ENCODE peak calls at places on chromosomes 1 and 21, in six cellular contexts. One of them, this sample, is unnamed.

GRCh38 chr1:203325418-203326091 is 20.2 kb downstream of the BTG2 start:
- ATAC-seq in upper lobe of left lung: no peak
- ATAC-seq in HepG2: no peak
- ATAC-seq in K562: no peak
- ATAC-seq in A549: no peak
- ATAC-seq in GM12878: peak; percentile 39
- ATAC-seq in this sample: no peak

GRCh38 chr1:201119206-201119814 is 7.1 kb upstream of the CACNA1S start:
- ATAC-seq in upper lobe of left lung: no peak
- ATAC-seq in HepG2: peak; percentile 63
- ATAC-seq in K562: peak; percentile 92
- ATAC-seq in A549: no peak
- ATAC-seq in GM12878: peak; percentile 76
- ATAC-seq in this sample: no peak

GRCh38 chr1:99005142-99005491 is 456 bp upstream of the PLPPR5 start:
- ATAC-seq in upper lobe of left lung: no peak
- ATAC-seq in HepG2: peak; percentile 23
- ATAC-seq in K562: no peak
- ATAC-seq in A549: peak; percentile 31
- ATAC-seq in GM12878: no peak
- ATAC-seq in this sample: no peak

GRCh38 chr1:219312967-219313366 is 139.3 kb downstream of the LYPLAL1 start:
- ATAC-seq in upper lobe of left lung: no peak
- ATAC-seq in HepG2: no peak
- ATAC-seq in K562: no peak
- ATAC-seq in A549: peak; percentile 76
- ATAC-seq in GM12878: no peak
- ATAC-seq in this sample: no peak

GRCh38 chr1:230570724-230571390 is 71.4 kb upstream of the COG2 start:
- ATAC-seq in upper lobe of left lung: no peak
- ATAC-seq in HepG2: no peak
- ATAC-seq in K562: no peak
- ATAC-seq in A549: no peak
- ATAC-seq in GM12878: no peak
- ATAC-seq in this sample: no peak

GRCh38 chr21:41507521-41508414 is at the start of gene TMPRSS2:
- ATAC-seq in upper lobe of left lung: peak; percentile 88
- ATAC-seq in HepG2: peak; percentile 73
- ATAC-seq in K562: no peak
- ATAC-seq in A549: peak; percentile 52
- ATAC-seq in GM12878: no peak
- ATAC-seq in this sample: no peak

GRCh38 chr1:164622057-164622840 is 63.3 kb downstream of the PBX1 start:
- ATAC-seq in upper lobe of left lung: no peak
- ATAC-seq in HepG2: no peak
- ATAC-seq in K562: no peak
- ATAC-seq in A549: no peak
- ATAC-seq in GM12878: no peak
- ATAC-seq in this sample: no peak

GRCh38 chr1:151924691-151925587 is 15.6 kb upstream of the THEM4 start:
- ATAC-seq in upper lobe of left lung: no peak
- ATAC-seq in HepG2: no peak
- ATAC-seq in K562: no peak
- ATAC-seq in A549: no peak
- ATAC-seq in GM12878: peak; percentile 81
- ATAC-seq in this sample: no peak

GRCh38 chr1:205610781-205611473 is 20.9 kb downstream of the ELK4 start:
- ATAC-seq in upper lobe of left lung: no peak
- ATAC-seq in HepG2: no peak
- ATAC-seq in K562: no peak
- ATAC-seq in A549: no peak
- ATAC-seq in GM12878: peak; percentile 25
- ATAC-seq in this sample: no peak

GRCh38 chr1:225474986-225475820 is 47.4 kb upstream of the LBR start:
- ATAC-seq in upper lobe of left lung: peak; percentile 95
- ATAC-seq in HepG2: peak; percentile 86
- ATAC-seq in K562: peak; percentile 90
- ATAC-seq in A549: peak; percentile 82
- ATAC-seq in GM12878: peak; percentile 86
- ATAC-seq in this sample: peak; percentile 88
- TF ChIP-seq EP300 in upper lobe of left lung: no peak
- TF ChIP-seq EP300 in HepG2: no peak
- TF ChIP-seq EP300 in K562: no peak
- TF ChIP-seq EP300 in A549: no peak
- TF ChIP-seq EP300 in GM12878: no peak
- TF ChIP-seq EP300 in this sample: no peak

DNA sequence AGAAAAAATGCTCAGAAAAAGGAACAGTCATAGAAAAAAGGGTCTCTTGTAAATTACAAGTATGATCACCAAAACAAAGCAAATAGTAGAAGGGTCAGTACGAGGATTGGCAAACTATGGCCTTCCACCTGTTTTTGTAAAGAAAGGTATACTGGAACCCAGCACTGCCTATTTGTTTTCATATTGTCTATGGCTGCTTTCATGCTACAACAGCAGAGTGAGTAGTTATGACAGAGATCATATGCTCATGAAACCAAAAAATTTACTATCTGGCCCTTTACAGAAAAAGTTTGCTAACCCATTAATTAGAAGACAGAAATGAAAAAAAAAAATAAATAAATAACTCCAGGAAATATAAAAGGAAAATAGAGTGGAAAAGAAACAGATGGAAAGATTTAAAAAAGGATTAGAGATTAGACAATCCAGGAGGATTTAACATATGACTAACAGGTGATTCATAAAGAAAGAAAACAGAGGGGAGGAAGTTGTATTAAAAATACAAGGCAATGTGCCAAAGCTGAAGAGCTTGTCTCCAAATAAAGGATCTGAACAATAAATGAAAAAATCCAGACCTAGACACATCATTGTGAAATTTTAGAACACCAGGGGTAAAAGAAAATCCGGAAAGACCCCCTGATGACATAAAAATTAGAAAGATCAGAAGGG is 108.5 kb upstream of the SERTAD4 start:
- ATAC-seq in upper lobe of left lung: no peak
- ATAC-seq in HepG2: no peak
- ATAC-seq in K562: no peak
- ATAC-seq in A549: no peak
- ATAC-seq in GM12878: no peak
- ATAC-seq in this sample: no peak
- TF ChIP-seq EP300 in upper lobe of left lung: no peak
- TF ChIP-seq EP300 in HepG2: no peak
- TF ChIP-seq EP300 in K562: no peak
- TF ChIP-seq EP300 in A549: no peak
- TF ChIP-seq EP300 in GM12878: no peak
- TF ChIP-seq EP300 in this sample: no peak

DNA sequence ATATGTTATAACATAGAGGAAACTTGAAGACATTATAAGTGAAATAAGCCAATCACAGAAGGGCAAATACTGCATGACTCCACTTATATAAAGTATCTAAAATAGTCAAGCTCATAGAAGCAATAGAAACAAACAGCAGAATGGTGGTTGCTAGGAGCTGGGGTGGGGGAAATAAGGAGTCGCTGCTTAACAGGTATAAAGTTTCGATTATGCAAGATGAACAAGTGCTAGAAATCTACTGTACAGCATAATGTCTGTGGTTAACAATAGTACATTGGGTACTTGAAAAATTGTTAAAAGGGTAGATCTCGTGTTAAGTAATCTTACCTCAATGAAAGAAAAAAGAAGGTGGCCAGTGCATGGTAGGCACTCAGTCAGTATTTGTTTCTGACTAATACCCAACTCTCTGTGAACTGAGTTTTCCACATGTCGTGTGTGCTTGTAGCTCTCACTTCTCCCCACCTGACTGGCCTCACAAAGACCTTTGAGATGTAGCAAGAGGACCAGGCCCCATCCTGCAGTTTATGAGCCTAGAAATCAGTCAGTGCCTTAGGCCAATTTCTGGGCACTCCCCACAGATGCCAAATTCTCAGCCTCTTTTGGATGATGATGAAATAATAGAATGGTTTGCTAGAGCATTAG is 14.7 kb upstream of the SPRR5 start:
- ATAC-seq in upper lobe of left lung: peak; percentile 63
- ATAC-seq in HepG2: no peak
- ATAC-seq in K562: no peak
- ATAC-seq in A549: no peak
- ATAC-seq in GM12878: peak; percentile 22
- ATAC-seq in this sample: no peak
- TF ChIP-seq EP300 in upper lobe of left lung: no peak
- TF ChIP-seq EP300 in HepG2: no peak
- TF ChIP-seq EP300 in K562: no peak
- TF ChIP-seq EP300 in A549: no peak
- TF ChIP-seq EP300 in GM12878: no peak
- TF ChIP-seq EP300 in this sample: no peak

GRCh38 chr1:54976747-54977146 is 3.7 kb upstream of the TMEM61 start:
- ATAC-seq in upper lobe of left lung: no peak
- ATAC-seq in HepG2: no peak
- ATAC-seq in K562: no peak
- ATAC-seq in A549: no peak
- ATAC-seq in GM12878: no peak
- ATAC-seq in this sample: no peak
- TF ChIP-seq EP300 in upper lobe of left lung: no peak
- TF ChIP-seq EP300 in HepG2: no peak
- TF ChIP-seq EP300 in K562: no peak
- TF ChIP-seq EP300 in A549: no peak
- TF ChIP-seq EP300 in GM12878: no peak
- TF ChIP-seq EP300 in this sample: no peak

GRCh38 chr1:47697616-47698335 is 259.9 kb downstream of the FOXD2 start:
- ATAC-seq in upper lobe of left lung: no peak
- ATAC-seq in HepG2: no peak
- ATAC-seq in K562: no peak
- ATAC-seq in A549: no peak
- ATAC-seq in GM12878: no peak
- ATAC-seq in this sample: no peak
- TF ChIP-seq EP300 in upper lobe of left lung: no peak
- TF ChIP-seq EP300 in HepG2: no peak
- TF ChIP-seq EP300 in K562: no peak
- TF ChIP-seq EP300 in A549: no peak
- TF ChIP-seq EP300 in GM12878: no peak
- TF ChIP-seq EP300 in this sample: no peak

DNA sequence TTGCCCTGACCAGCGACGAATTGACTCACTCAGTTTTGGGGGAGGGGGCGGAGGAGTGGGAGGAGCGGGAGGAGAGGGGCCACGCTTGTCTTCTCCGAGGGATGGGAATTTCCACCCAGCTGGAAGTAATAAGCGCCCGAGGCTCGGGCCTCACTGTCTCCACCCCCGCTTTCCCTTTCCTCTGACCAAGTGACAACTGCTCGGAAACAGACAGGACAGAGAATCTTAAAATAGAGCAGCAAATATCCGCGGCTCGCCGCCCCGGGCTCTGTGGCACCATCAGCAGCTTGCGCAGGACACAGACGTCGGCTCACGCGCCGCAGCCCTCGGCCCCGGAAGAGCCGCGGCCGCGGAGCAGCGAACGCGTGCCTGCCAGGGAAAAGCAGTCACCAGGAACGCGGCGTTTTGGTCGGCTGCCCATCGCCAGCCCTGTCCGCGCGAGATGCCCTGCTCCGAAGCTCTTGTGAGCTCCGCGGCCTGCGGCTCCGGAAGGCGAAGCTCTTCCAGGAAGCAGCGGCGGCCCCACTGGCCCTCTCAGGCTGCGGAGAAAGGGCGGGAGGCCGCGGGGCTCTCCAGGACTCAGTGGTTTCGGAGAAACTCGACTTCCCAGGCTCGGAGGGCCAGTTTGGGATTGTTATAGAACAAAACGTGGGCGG is 10.7 kb upstream of the RGS16 start:
- ATAC-seq in upper lobe of left lung: peak; percentile 80
- ATAC-seq in HepG2: peak; percentile 81
- ATAC-seq in K562: peak; percentile 70
- ATAC-seq in A549: peak; percentile 71
- ATAC-seq in GM12878: peak; percentile 62
- ATAC-seq in this sample: peak; percentile 89
- TF ChIP-seq EP300 in upper lobe of left lung: no peak
- TF ChIP-seq EP300 in HepG2: no peak
- TF ChIP-seq EP300 in K562: no peak
- TF ChIP-seq EP300 in A549: no peak
- TF ChIP-seq EP300 in GM12878: no peak
- TF ChIP-seq EP300 in this sample: no peak

DNA sequence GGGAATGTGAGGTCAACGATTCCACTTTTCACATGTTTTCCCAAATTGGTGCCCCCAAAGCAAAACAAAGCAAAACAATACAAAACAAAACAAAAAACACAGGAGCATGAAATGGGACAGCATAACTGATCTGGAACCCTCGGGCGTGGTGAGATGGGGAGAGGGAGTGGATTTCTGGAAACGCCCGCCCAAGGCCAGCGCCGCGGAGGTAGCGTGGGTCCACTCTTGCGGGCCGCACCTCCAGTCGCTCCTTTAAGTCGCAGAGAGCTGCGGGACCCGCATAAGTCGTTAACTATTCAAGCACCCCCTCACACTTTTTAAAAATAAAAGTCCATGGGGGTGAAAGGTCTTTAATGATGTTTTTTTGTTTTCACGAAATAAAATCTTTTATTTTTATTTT is 4.3 kb upstream of the TBX15 start:
- ATAC-seq in upper lobe of left lung: no peak
- ATAC-seq in HepG2: no peak
- ATAC-seq in K562: no peak
- ATAC-seq in A549: no peak
- ATAC-seq in GM12878: no peak
- ATAC-seq in this sample: no peak
- TF ChIP-seq EP300 in upper lobe of left lung: no peak
- TF ChIP-seq EP300 in HepG2: no peak
- TF ChIP-seq EP300 in K562: no peak
- TF ChIP-seq EP300 in A549: no peak
- TF ChIP-seq EP300 in GM12878: no peak
- TF ChIP-seq EP300 in this sample: no peak

This sample was measured in gastroesophageal sphincter.